ENCODE peak calls at places on chromosomes 13 and 19, in nine cellular contexts. Z, M, D, I, J, X, F, O and K are unnamed samples.

GRCh38 chr13:81116461-81117282 is 775.7 kb upstream of the SPRY2 start:
- DNase-seq in F (no peak), I (no peak), J (no peak), M (no peak), X (no peak), O (no peak), D (no peak), Z (no peak), K (peak)

GRCh38 chr19:41106177-41106576 is 8.1 kb upstream of the CYP2F1 start:
- DNase-seq in I (no peak), F (no peak), D (no peak), M (no peak), Z (no peak), J (no peak), O (no peak), X (no peak), K (no peak)

GRCh38 chr13:77874406-77874805 is 44.2 kb downstream of the EDNRB start:
- DNase-seq in Z (no peak), I (no peak), J (no peak), F (peak), O (no peak), X (no peak), M (peak), D (peak), K (no peak)

GRCh38 chr13:101412076-101412475 is 4.2 kb downstream of the NALCN start:
- DNase-seq in F (peak), Z (no peak), M (no peak), I (no peak), X (no peak), D (no peak), J (no peak), O (no peak), K (no peak)

GRCh38 chr13:68993154-68993553 is 1114.5 kb upstream of the ATXN8OS start:
- DNase-seq in D (no peak), O (no peak), Z (no peak), I (no peak), X (no peak), F (no peak), J (no peak), M (no peak), K (no peak)

GRCh38 chr19:51371186-51371690 is 1.2 kb downstream of the NKG7 start:
- DNase-seq in D (no peak), O (no peak), X (no peak), I (no peak), F (no peak), M (no peak), Z (no peak), J (no peak), K (no peak)

GRCh38 chr13:52319876-52320275 is 86.1 kb downstream of the THSD1 start:
- DNase-seq in J (no peak), F (no peak), X (no peak), O (no peak), D (peak), I (no peak), M (peak), Z (no peak), K (peak)

GRCh38 chr13:51715613-51716012 is 88.3 kb downstream of the DHRS12 start:
- DNase-seq in O (no peak), M (no peak), X (no peak), I (no peak), J (no peak), F (no peak), D (no peak), Z (no peak), K (peak)

GRCh38 chr13:98575876-98576214 is 1.1 kb downstream of the STK24 start:
- DNase-seq in F (no peak), X (no peak), Z (no peak), O (no peak), I (no peak), M (no peak), D (no peak), J (no peak), K (no peak)

GRCh38 chr19:45451181-45451849 is 16.5 kb upstream of the FOSB start:
- DNase-seq in J (no peak), O (peak), I (no peak), F (peak), Z (no peak), M (peak), X (no peak), D (peak), K (peak)

GRCh38 chr13:106651442-106651841 is 83.5 kb upstream of the ARGLU1 start:
- DNase-seq in D (no peak), F (peak), I (no peak), J (no peak), M (peak), Z (no peak), X (no peak), O (no peak), K (no peak)

GRCh38 chr19:54160182-54160811 is 776 bp upstream of the LENG1 start:
- DNase-seq in D (peak), I (peak), M (peak), Z (peak), X (no peak), J (peak), O (peak), F (peak), K (peak)

GRCh38 chr19:56119585-56119978 is 1.5 kb downstream of the ZNF787 start:
- DNase-seq in O (peak), Z (no peak), D (peak), M (peak), I (no peak), J (no peak), F (peak), X (no peak), K (peak)

GRCh38 chr13:85186646-85187045 is 612.6 kb downstream of the SLITRK6 start:
- DNase-seq in Z (no peak), I (no peak), X (no peak), J (no peak), D (no peak), M (no peak), F (no peak), O (no peak), K (no peak)

GRCh38 chr19:23771348-23771747 is 12.7 kb upstream of the ZNF681 start:
- DNase-seq in J (no peak), M (no peak), X (no peak), Z (no peak), D (no peak), F (no peak), O (no peak), I (no peak), K (no peak)

DNA sequence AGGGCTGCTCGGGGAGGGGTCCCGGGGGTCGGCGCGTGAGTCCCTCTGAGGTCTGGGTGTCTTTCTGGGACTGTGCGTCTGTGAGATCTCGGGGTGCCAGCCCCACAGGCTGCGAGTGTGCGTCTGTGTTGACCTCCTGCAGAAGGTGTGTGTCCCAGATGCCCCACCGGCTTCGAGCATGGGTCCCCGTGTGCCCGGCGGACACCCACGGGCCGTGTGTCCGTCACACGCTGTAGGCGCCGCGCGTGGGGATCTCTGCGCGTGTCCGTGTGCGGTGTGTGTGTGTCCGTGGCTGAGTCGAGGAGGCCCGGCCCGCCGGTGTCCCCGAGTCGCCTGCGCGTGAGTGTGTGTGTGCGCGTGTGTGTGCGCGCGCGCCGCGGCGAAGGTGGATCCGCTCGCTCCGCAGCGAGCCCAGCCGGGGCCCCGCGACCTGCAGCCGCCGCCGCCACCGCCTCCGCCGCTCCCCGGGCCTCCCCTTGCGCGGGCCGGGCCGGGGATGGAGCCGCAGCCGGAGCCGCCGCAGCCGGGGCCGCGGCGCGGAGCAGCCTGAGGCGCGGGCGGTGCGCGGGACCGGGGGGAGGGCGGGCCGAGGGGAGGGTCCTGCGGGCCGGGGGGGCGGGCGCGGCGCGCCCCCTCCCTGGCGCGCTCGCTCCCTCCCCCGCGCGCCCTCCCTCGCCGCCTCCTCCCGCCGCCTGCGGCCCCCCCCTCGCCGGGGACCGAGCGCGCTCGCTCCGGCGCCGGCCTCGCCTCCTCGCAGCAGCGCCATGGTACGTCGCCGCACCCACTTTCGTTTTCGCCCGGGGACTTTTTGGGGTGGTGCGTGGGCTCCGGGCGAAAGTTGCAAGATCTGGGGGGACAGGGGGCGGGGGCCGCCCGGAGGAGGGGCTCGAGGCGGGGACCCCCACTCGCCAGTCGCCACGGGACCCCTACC is 7.2 kb upstream of the NFIC start:
- DNase-seq in O (peak), X (no peak), F (no peak), M (peak), J (peak), I (peak), Z (peak), D (peak), K (no peak)
- TF ChIP-seq EZH2 in O (no peak), X (no peak), F (peak), M (no peak), J (peak), I (no peak), Z (no peak), D (no peak), K (no peak)

GRCh38 chr19:7690779-7691258 is 10.2 kb downstream of the TRAPPC5 start:
- DNase-seq in F (no peak), O (no peak), D (no peak), X (no peak), J (no peak), I (no peak), M (no peak), Z (no peak), K (no peak)
- TF ChIP-seq EZH2 in F (no peak), O (no peak), D (no peak), X (no peak), J (no peak), I (no peak), M (no peak), Z (no peak), K (no peak)

GRCh38 chr13:20414475-20415287 is 111.0 kb downstream of the CRYL1 start:
- DNase-seq in X (no peak), J (no peak), D (no peak), Z (no peak), O (no peak), F (no peak), I (no peak), M (no peak), K (no peak)
- TF ChIP-seq EZH2 in X (no peak), J (no peak), D (no peak), Z (no peak), O (no peak), F (peak), I (no peak), M (no peak), K (no peak)

GRCh38 chr19:5003781-5004180 is 34.9 kb downstream of the KDM4B start:
- DNase-seq in Z (no peak), O (no peak), M (no peak), I (no peak), J (no peak), D (peak), F (no peak), X (no peak), K (no peak)

GRCh38 chr19:5005096-5005495 is 36.2 kb downstream of the KDM4B start:
- DNase-seq in X (no peak), I (no peak), J (no peak), F (no peak), Z (no peak), O (no peak), M (no peak), D (no peak), K (no peak)

GRCh38 chr19:5002143-5002542 is 33.2 kb downstream of the KDM4B start:
- DNase-seq in X (peak), I (no peak), O (no peak), F (no peak), D (peak), J (no peak), M (peak), Z (no peak), K (peak)

GRCh38 chr19:5006201-5006600 is 37.3 kb downstream of the KDM4B start:
- DNase-seq in M (peak), J (no peak), X (no peak), I (no peak), F (no peak), O (no peak), Z (no peak), D (peak), K (no peak)

DNA sequence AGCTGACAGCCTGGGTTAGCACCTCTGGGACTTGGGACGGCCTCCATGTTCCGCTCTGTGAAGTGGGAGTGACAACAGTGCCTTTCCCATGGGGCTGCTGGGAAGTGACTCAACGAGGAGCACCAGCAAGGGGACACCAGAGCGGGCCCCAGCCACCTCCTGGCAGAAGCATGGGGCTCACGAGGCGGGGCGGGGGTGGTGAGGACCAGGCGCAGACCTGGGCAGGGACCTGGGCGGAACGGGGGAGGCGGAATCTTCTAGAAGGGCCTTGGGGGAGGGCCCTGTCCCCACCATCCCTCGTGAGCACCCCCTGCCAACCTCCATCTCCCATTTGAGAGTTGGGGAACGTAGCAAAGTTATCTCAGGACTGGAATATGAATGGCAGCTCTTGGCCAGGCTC is 37.9 kb downstream of the KDM4B start:
- DNase-seq in O (no peak), D (no peak), X (no peak), J (no peak), Z (no peak), I (no peak), M (no peak), F (no peak), K (no peak)
- TF ChIP-seq EZH2 in O (no peak), D (no peak), X (no peak), J (no peak), Z (no peak), I (no peak), M (no peak), F (no peak), K (no peak)

DNA sequence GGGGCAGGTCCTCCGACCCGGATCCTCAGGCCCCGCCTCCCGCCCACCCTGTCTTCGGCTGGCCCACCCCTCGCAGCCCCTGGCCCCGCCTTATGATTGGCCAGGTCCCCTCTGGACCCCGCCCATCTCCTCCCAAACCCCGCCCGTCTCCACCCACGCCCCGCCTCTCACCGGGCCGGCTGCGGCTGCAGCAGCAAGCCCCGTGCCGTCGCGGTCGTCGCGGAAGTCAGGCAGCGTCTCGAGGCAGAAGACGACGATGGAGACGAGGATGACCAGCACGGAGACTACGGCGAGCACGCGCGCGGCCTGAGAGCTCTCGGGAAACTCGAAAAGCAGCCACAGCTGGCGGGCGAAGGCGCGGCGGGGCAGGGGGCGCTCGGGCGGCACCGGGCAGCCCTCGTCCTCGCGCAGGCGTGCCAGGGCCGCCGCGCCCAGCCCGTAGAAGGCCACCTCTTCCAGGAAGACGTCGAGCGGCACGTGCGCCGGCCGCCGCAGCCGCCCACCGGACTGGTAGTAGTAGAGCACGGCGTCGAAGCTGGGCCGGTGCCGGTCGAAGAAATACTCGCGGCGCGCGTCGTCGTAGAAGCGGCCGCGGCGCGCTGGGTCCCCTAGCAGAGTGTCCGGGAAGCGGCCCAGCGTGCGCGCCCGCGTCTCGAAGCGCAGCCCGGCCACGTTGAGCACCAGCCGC is 495 bp downstream of the KCNA7 start:
- DNase-seq in D (peak), I (peak), O (no peak), M (no peak), F (no peak), Z (peak), X (no peak), J (peak), K (no peak)
- TF ChIP-seq EZH2 in D (no peak), I (peak), O (peak), M (peak), F (peak), Z (no peak), X (no peak), J (peak), K (peak)

DNA sequence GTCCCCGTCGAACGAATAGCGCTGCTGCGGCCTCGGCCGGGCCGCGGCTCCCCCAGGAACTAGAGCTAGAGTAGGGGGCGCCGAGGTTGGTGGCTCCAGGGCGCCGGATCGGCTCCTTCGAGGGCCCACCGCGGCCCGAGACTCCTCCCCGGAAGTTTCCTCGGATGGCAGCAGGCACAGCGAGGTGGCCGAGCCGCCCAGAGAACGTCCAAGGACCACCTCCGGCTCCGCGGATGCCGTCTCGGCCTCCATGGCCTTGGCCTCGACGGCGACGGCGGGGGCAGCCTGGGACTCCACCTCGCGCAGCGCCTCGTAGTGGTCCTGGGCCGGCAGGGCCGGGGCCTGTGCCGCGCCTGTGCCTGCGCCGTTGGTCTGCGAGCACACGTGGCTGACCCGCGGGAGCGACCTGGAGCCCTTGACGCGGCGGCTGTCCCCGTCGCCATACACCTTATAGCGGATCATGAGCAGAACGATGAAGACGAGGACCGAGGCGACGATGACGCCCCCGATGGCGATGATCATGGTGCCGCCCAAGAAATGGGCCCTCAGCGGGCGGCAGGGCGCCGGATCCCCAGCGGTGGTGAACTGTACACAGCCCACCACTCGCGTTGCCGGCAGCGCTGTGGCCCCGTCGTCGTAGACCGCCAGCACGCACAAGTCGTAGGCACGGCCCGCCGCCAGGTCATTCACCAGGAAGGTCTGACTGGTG is 11.8 kb downstream of the IFNL1 start:
- DNase-seq in Z (peak), X (no peak), F (no peak), D (peak), O (peak), M (no peak), J (peak), I (no peak), K (no peak)
- TF ChIP-seq EZH2 in Z (no peak), X (no peak), F (peak), D (peak), O (peak), M (no peak), J (peak), I (no peak), K (no peak)

DNA sequence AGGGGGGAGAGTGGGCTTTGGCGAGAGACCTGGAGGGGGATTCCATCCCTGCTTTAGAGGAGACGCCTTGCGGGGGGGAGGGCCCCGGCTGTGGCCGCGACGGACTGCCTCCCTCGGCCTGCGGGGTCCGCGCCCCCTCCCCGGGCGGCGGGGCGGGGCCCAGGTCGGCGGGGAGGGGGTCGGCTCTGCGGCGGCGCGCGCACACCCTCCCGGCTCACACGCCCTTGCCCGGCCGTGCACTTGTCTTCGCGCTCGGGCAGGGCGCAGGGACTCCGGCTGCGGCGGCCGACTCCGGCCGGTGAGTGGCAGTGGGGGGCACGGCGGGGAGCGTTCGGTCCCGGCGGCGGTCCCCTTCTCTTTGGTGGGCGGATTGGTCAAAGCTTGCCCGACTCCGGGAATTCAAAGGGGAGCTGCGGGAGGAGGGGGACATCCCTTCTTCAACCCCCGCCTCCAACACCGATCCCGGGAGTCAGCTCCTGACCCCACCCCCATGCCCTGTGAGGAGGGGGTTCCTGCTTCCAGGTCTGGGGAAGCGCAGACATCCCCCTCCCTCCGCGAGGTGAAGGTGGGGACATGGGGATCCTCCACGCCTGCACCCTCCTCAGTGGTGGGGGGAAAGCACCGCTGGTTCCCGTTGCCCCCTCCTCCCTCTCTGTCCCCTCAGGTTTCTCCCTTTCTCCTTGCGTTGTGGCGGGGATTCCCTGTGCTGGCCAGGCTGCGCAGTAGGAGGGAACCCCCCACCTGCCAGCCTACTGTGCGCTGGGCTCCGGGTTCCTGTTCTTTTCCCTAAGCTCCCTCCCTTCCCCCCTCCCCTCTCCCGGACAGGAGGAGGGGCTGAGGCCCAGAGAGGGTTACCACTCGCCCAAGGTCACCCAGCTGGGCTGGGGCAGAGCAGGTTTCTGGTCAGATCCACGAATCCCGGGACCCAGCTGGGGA is 14.6 kb upstream of the KCNN1 start:
- DNase-seq in Z (peak), J (peak), M (no peak), I (no peak), D (no peak), X (no peak), O (no peak), F (no peak), K (no peak)
- TF ChIP-seq EZH2 in Z (no peak), J (peak), M (peak), I (no peak), D (no peak), X (no peak), O (peak), F (peak), K (peak)